ENCODE peak calls at places on chromosomes 12 and 14, in seven cellular contexts. O is HFF-Myc; G is Karpas-422; J is GM18507; K is psoas muscle; Q is SW 1271; Y is stimulated activated CD4-positive, alpha-beta T cell treated with anti-CD3 and anti-CD28 coated beads, Interleukin-2, amount 100 ng/mL, for 48 hours. X is an unnamed sample.

GRCh38 chr14:71716371-71716770 is 215.9 kb upstream of the RGS6 start:
- DNase-seq in O (no peak), G (no peak), J (no peak), K (no peak), Q (no peak), Y (no peak), X (no peak)

GRCh38 chr12:45433441-45433868 is 217.6 kb downstream of the ANO6 start:
- DNase-seq in O (no peak), G (no peak), J (no peak), K (no peak), Q (no peak), Y (no peak), X (no peak)

GRCh38 chr12:121966959-121967358 is 48.6 kb downstream of the CFAP251 start:
- DNase-seq in O (no peak), G (no peak), J (no peak), K (no peak), Q (no peak), Y (no peak), X (no peak)

GRCh38 chr12:14836336-14837210 is 6.8 kb downstream of the ART4 start:
- DNase-seq in O (no peak), G (no peak), J (no peak), K (no peak), Q (peak), Y (no peak), X (no peak)

GRCh38 chr14:33578461-33579216 is 372.2 kb downstream of the EGLN3 start:
- DNase-seq in O (no peak), G (no peak), J (no peak), K (no peak), Q (no peak), Y (no peak), X (no peak)

GRCh38 chr14:101601603-101602465 is 40.5 kb downstream of the DIO3 start:
- DNase-seq in O (no peak), G (no peak), J (no peak), K (no peak), Q (no peak), Y (no peak), X (no peak)

GRCh38 chr12:27821259-27821973 is 41.4 kb upstream of the MANSC4 start:
- DNase-seq in O (peak), G (peak), J (peak), K (no peak), Q (peak), Y (peak), X (no peak)

GRCh38 chr12:50960130-50960529 is 7.8 kb downstream of the HIGD1C start:
- DNase-seq in O (no peak), G (no peak), J (no peak), K (no peak), Q (no peak), Y (no peak), X (no peak)

GRCh38 chr12:94898388-94898787 is 105.1 kb downstream of the NDUFA12 start:
- DNase-seq in O (no peak), G (no peak), J (no peak), K (no peak), Q (no peak), Y (no peak), X (no peak)

GRCh38 chr14:61516125-61516740 is 179.1 kb upstream of the HIF1A start:
- DNase-seq in O (no peak), G (no peak), J (no peak), K (no peak), Q (no peak), Y (no peak), X (no peak)

GRCh38 chr12:122495258-122495657 is 5.5 kb downstream of the ZCCHC8 start:
- DNase-seq in O (no peak), G (no peak), J (no peak), K (no peak), Q (no peak), Y (no peak), X (no peak)

GRCh38 chr14:52703225-52703624 is 3.8 kb upstream of the PSMC6 start:
- DNase-seq in O (peak), G (no peak), J (no peak), K (no peak), Q (peak), Y (no peak), X (no peak)

GRCh38 chr12:98224584-98225221 is 290.7 kb upstream of the TMPO start:
- DNase-seq in O (no peak), G (no peak), J (peak), K (no peak), Q (no peak), Y (no peak), X (no peak)

GRCh38 chr12:127355061-127355820 is 911.7 kb upstream of the TMEM132C start:
- DNase-seq in O (no peak), G (peak), J (no peak), K (no peak), Q (no peak), Y (no peak), X (no peak)

GRCh38 chr14:79418649-79419415 is 792.5 kb downstream of the DIO2 start:
- DNase-seq in O (no peak), G (no peak), J (no peak), K (no peak), Q (no peak), Y (no peak), X (no peak)

GRCh38 chr14:39740454-39740853 is 308.2 kb upstream of the FBXO33 start:
- DNase-seq in O (no peak), G (no peak), J (no peak), K (no peak), Q (no peak), Y (no peak), X (no peak)

GRCh38 chr12:92551853-92552397 is 150.9 kb upstream of the PLEKHG7 start:
- DNase-seq in O (no peak), G (no peak), J (no peak), K (no peak), Q (no peak), Y (peak), X (no peak)

GRCh38 chr14:55762595-55763232 is 182.7 kb downstream of the KTN1 start:
- DNase-seq in O (no peak), G (no peak), J (no peak), K (no peak), Q (no peak), Y (no peak), X (no peak)

GRCh38 chr12:14366211-14366762 is 805 bp downstream of the ATF7IP start:
- DNase-seq in O (no peak), G (peak), J (no peak), K (no peak), Q (peak), Y (no peak), X (no peak)

GRCh38 chr14:68133856-68134255 is 314.3 kb downstream of the RAD51B start:
- DNase-seq in O (no peak), G (no peak), J (no peak), K (no peak), Q (no peak), Y (no peak), X (no peak)

GRCh38 chr12:124667671-124668337 is 100.4 kb upstream of the NCOR2 start:
- DNase-seq in O (no peak), G (no peak), J (no peak), K (no peak), Q (no peak), Y (no peak), X (no peak)

GRCh38 chr12:57242329-57242690 is 8.7 kb downstream of the STAC3 start:
- DNase-seq in O (no peak), G (peak), J (no peak), K (peak), Q (no peak), Y (no peak), X (no peak)

GRCh38 chr12:57756406-57757341 is 1.8 kb downstream of the MARCHF9 start:
- DNase-seq in O (no peak), G (peak), J (peak), K (peak), Q (no peak), Y (peak), X (peak)

GRCh38 chr12:39176376-39176775 is 266.5 kb downstream of the KIF21A start:
- DNase-seq in O (no peak), G (no peak), J (no peak), K (no peak), Q (no peak), Y (no peak), X (no peak)

GRCh38 chr12:123049398-123050250 is 69.1 kb downstream of the ARL6IP4 start:
- DNase-seq in O (no peak), G (no peak), J (no peak), K (no peak), Q (no peak), Y (no peak), X (no peak)

GRCh38 chr14:28952707-28953106 is 186.1 kb downstream of the FOXG1 start:
- DNase-seq in O (no peak), G (peak), J (no peak), K (no peak), Q (no peak), Y (no peak), X (no peak)

GRCh38 chr12:92360543-92360942 is 214.9 kb upstream of the BTG1 start:
- DNase-seq in O (no peak), G (no peak), J (no peak), K (no peak), Q (no peak), Y (no peak), X (no peak)

GRCh38 chr14:102554835-102555819 is 37.3 kb upstream of the RCOR1 start:
- DNase-seq in O (no peak), G (peak), J (peak), K (peak), Q (no peak), Y (peak), X (peak)

GRCh38 chr14:63026491-63026890 is 18.8 kb downstream of the KCNH5 start:
- DNase-seq in O (no peak), G (no peak), J (no peak), K (no peak), Q (no peak), Y (no peak), X (no peak)

GRCh38 chr14:99327458-99328250 is 55.7 kb upstream of the BCL11B start:
- DNase-seq in O (no peak), G (no peak), J (no peak), K (no peak), Q (no peak), Y (no peak), X (no peak)

GRCh38 chr14:38171197-38171596 is 36.5 kb upstream of the SSTR1 start:
- DNase-seq in O (peak), G (no peak), J (no peak), K (no peak), Q (no peak), Y (no peak), X (no peak)